ENCODE peak calls at places on chromosomes 11 and 22, in five cellular contexts. One of them, this sample, is unnamed.
A peak's percentile ranks its signal among the peaks of the same experiment; 100 is the strongest.

GRCh38 chr22:49009359-49010063 is 818.2 kb downstream of the BRD1 start:
- DNase-seq in pulmonary artery endothelial cell: no peak
- DNase-seq in activated CD4-positive, alpha-beta memory T cell treated with anti-CD3 and anti-CD28 coated beads for 36 hours: no peak
- DNase-seq in NCI-H524: no peak
- DNase-seq in HuH-7.5: no peak
- DNase-seq in this sample: no peak

GRCh38 chr22:45254789-45255261 is 14.1 kb upstream of the KIAA0930 start:
- DNase-seq in HuH-7.5: no peak
- DNase-seq in NCI-H524: no peak
- DNase-seq in pulmonary artery endothelial cell: no peak
- DNase-seq in activated CD4-positive, alpha-beta memory T cell treated with anti-CD3 and anti-CD28 coated beads for 36 hours: peak; percentile 64
- DNase-seq in this sample: no peak

GRCh38 chr22:48586799-48587185 is 1240.9 kb downstream of the BRD1 start:
- DNase-seq in activated CD4-positive, alpha-beta memory T cell treated with anti-CD3 and anti-CD28 coated beads for 36 hours: no peak
- DNase-seq in HuH-7.5: no peak
- DNase-seq in pulmonary artery endothelial cell: no peak
- DNase-seq in NCI-H524: no peak
- DNase-seq in this sample: no peak

GRCh38 chr11:128884703-128885338 is 6.3 kb upstream of the KCNJ5 start:
- DNase-seq in NCI-H524: peak; percentile 68
- DNase-seq in HuH-7.5: peak; percentile 35
- DNase-seq in activated CD4-positive, alpha-beta memory T cell treated with anti-CD3 and anti-CD28 coated beads for 36 hours: peak; percentile 71
- DNase-seq in pulmonary artery endothelial cell: peak; percentile 33
- DNase-seq in this sample: peak; percentile 53

GRCh38 chr11:122697636-122698167 is 42.2 kb downstream of the UBASH3B start:
- DNase-seq in NCI-H524: no peak
- DNase-seq in HuH-7.5: no peak
- DNase-seq in activated CD4-positive, alpha-beta memory T cell treated with anti-CD3 and anti-CD28 coated beads for 36 hours: peak; percentile 65
- DNase-seq in pulmonary artery endothelial cell: no peak
- DNase-seq in this sample: no peak

GRCh38 chr11:2318707-2319106 is 16.9 kb downstream of the TSPAN32 start:
- DNase-seq in HuH-7.5: no peak
- DNase-seq in pulmonary artery endothelial cell: no peak
- DNase-seq in NCI-H524: no peak
- DNase-seq in activated CD4-positive, alpha-beta memory T cell treated with anti-CD3 and anti-CD28 coated beads for 36 hours: no peak
- DNase-seq in this sample: no peak

GRCh38 chr11:13233173-13233572 is 44.4 kb upstream of the BMAL1 start:
- DNase-seq in activated CD4-positive, alpha-beta memory T cell treated with anti-CD3 and anti-CD28 coated beads for 36 hours: no peak
- DNase-seq in NCI-H524: peak; percentile 20
- DNase-seq in pulmonary artery endothelial cell: no peak
- DNase-seq in HuH-7.5: no peak
- DNase-seq in this sample: no peak

GRCh38 chr11:118079507-118079906 is 2.6 kb downstream of the TMPRSS4 start:
- DNase-seq in activated CD4-positive, alpha-beta memory T cell treated with anti-CD3 and anti-CD28 coated beads for 36 hours: peak; percentile 22
- DNase-seq in NCI-H524: no peak
- DNase-seq in pulmonary artery endothelial cell: no peak
- DNase-seq in HuH-7.5: no peak
- DNase-seq in this sample: no peak

GRCh38 chr11:88016392-88017020 is 158.7 kb downstream of the RAB38 start:
- DNase-seq in activated CD4-positive, alpha-beta memory T cell treated with anti-CD3 and anti-CD28 coated beads for 36 hours: peak; percentile 64
- DNase-seq in NCI-H524: peak; percentile 82
- DNase-seq in pulmonary artery endothelial cell: peak; percentile 63
- DNase-seq in HuH-7.5: peak; percentile 12
- DNase-seq in this sample: no peak

This sample was measured in 8988T.